ENCODE peak calls at places on chromosomes 1 and 21, in five cellular contexts. L is lower lobe of right lung, R is pancreas, B is tibial nerve, P is kidney. Y is an unnamed sample.

GRCh38 chr1:31348449-31348848 is 24.4 kb downstream of the FABP3 start:
- DNase-seq in R (no peak), P (no peak), B (no peak), L (no peak), Y (no peak)

GRCh38 chr1:84402060-84402459 is 3.8 kb downstream of the DNASE2B start:
- DNase-seq in B (no peak), L (no peak), P (no peak), R (no peak), Y (no peak)

GRCh38 chr21:36883532-36884486 is 82.7 kb downstream of the HLCS start:
- DNase-seq in R (no peak), L (no peak), P (no peak), B (no peak), Y (no peak)

GRCh38 chr1:56249244-56249643 is 330.1 kb downstream of the PLPP3 start:
- DNase-seq in R (no peak), B (no peak), L (peak), P (no peak), Y (no peak)

GRCh38 chr1:226602186-226603029 is 53.8 kb downstream of the STUM start:
- DNase-seq in B (peak), L (no peak), R (no peak), P (peak), Y (peak)

GRCh38 chr1:198671136-198671535 is 32.3 kb downstream of the PTPRC start:
- DNase-seq in B (no peak), R (no peak), L (no peak), P (no peak), Y (no peak)

GRCh38 chr1:182102042-182102416 is 40.5 kb upstream of the ZNF648 start:
- DNase-seq in R (no peak), L (no peak), P (no peak), B (no peak), Y (no peak)

GRCh38 chr21:16195896-16196443 is 466.2 kb downstream of the USP25 start:
- DNase-seq in B (no peak), P (no peak), L (no peak), R (no peak), Y (no peak)

GRCh38 chr1:154295408-154296235 is 23.2 kb downstream of the HAX1 start:
- DNase-seq in L (no peak), B (no peak), P (no peak), R (no peak), Y (no peak)

GRCh38 chr1:10033359-10033845 is 644 bp downstream of the UBE4B start:
- DNase-seq in R (no peak), P (no peak), B (no peak), L (no peak), Y (no peak)

GRCh38 chr1:153540394-153541361 is at the start of gene S100A5:
- DNase-seq in P (no peak), B (no peak), R (no peak), L (no peak), Y (no peak)

GRCh38 chr1:144101397-144102050 is 129.7 kb upstream of the FAM72C start:
- DNase-seq in P (peak), B (peak), R (peak), L (peak), Y (no peak)

GRCh38 chr1:238649200-238649599 is 737.2 kb upstream of the CHRM3 start:
- DNase-seq in B (no peak), R (no peak), L (no peak), P (no peak), Y (no peak)

GRCh38 chr1:46613661-46614603 is 2.7 kb downstream of the MOB3C start:
- DNase-seq in P (peak), L (peak), B (peak), R (peak), Y (no peak)

GRCh38 chr1:89615676-89616598 is 17.0 kb upstream of the LRRC8C start:
- DNase-seq in P (no peak), B (no peak), L (no peak), R (no peak), Y (no peak)

GRCh38 chr1:204362984-204363334 is 3.2 kb upstream of the PLEKHA6 start:
- DNase-seq in P (no peak), B (no peak), R (no peak), L (no peak), Y (no peak)

GRCh38 chr1:24236170-24237045 is 49.3 kb upstream of the IFNLR1 start:
- DNase-seq in L (no peak), B (no peak), P (no peak), R (no peak), Y (peak)

GRCh38 chr1:36351222-36351977 is 28.0 kb upstream of the EVA1B start:
- DNase-seq in B (no peak), L (no peak), P (no peak), R (no peak), Y (no peak)

GRCh38 chr21:15433091-15433490 is 296.7 kb upstream of the USP25 start:
- DNase-seq in P (no peak), B (no peak), R (no peak), L (no peak), Y (no peak)

GRCh38 chr1:205395616-205396015 is 26.2 kb downstream of the LEMD1 start:
- DNase-seq in L (no peak), P (no peak), B (no peak), R (no peak), Y (no peak)

GRCh38 chr1:6205849-6206845 is at the start of gene RNF207:
- DNase-seq in L (peak), B (no peak), R (peak), P (peak), Y (no peak)

GRCh38 chr1:37822942-37823865 is 15.2 kb upstream of the YRDC start:
- DNase-seq in B (no peak), L (no peak), R (no peak), P (no peak), Y (no peak)

GRCh38 chr1:228487336-228488106 is at the start of gene RNF187:
- DNase-seq in P (peak), L (peak), R (peak), B (peak), Y (no peak)

GRCh38 chr1:235416662-235417049 is 49.4 kb downstream of the TBCE start:
- DNase-seq in L (no peak), P (no peak), B (no peak), R (no peak), Y (no peak)

GRCh38 chr1:113543110-113543509 is 152.8 kb downstream of the MAGI3 start:
- DNase-seq in B (no peak), L (no peak), R (no peak), P (no peak), Y (no peak)

DNA sequence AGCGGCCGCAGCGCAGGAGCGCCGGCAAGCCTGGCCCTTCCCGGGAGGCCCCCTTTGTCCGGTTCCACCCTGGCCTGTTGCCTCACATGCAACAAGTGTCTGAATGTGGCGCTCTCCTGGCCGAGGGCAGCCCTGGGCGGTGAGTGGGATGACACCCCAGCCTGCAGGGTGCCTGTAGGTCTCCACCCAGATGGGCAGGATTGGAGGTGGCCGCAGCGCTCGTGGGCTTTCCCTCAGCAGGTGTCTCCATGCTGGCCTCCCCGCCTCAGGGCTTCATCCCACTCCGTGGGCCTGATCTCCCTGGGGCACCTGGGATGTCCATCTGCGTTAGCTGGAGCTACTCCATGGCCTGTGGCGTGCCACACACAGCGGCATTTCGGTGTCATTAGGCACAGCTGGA is 1.5 kb downstream of the MIB2 start:
- DNase-seq in L (no peak), B (no peak), P (peak), R (no peak), Y (no peak)
- H3K4me3 ChIP-seq in L (peak), B (peak), P (peak), R (peak), Y (peak)

GRCh38 chr1:26788515-26788785 is 700 bp downstream of the PIGV start:
- DNase-seq in L (peak), B (no peak), R (no peak), P (no peak), Y (no peak)

GRCh38 chr1:26786437-26787380 is 1.0 kb upstream of the PIGV start:
- DNase-seq in B (peak), P (peak), R (peak), L (peak), Y (peak)

GRCh38 chr1:26788836-26789611 is 1.3 kb downstream of the PIGV start:
- DNase-seq in P (peak), L (peak), R (peak), B (peak), Y (no peak)

GRCh38 chr1:26787381-26787705 is 407 bp upstream of the PIGV start:
- DNase-seq in R (no peak), P (no peak), B (no peak), L (no peak), Y (no peak)

GRCh38 chr1:26787706-26788514 is at the start of gene PIGV:
- DNase-seq in L (peak), P (peak), B (peak), R (peak), Y (no peak)
- TF ChIP-seq CTCF in L (peak), P (peak), B (no peak), R (no peak), Y (no peak)

GRCh38 chr21:45471229-45472052 is 66.5 kb downstream of the COL18A1 start:
- DNase-seq in B (peak), R (no peak), P (peak), L (no peak), Y (peak)
- H3K4me3 ChIP-seq in B (peak), R (no peak), P (no peak), L (no peak), Y (peak)

DNA sequence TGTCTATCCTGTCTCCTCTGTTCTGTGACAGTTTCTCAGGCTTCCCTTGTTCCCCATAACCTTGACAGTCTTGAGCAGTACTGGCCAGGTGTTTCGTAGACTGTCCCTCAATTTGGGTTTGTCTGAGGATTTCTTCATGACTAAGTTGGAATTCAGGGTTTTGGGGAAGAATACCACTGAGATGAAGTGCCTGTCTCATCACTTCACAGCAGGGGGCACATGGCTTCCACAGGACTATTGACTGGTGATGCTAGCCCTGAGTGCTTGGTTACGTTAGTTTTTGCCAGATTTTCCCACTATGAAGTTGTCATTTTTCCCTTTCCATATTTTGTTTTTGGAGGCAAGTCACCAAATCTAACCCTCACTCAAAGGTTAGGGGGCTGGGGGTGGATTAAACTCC is 45.7 kb downstream of the CDCP2 start:
- DNase-seq in B (no peak), R (no peak), L (no peak), P (no peak), Y (no peak)
- TF ChIP-seq CTCF in B (no peak), R (no peak), L (no peak), P (no peak), Y (peak)

GRCh38 chr1:167643471-167643870 is 13.4 kb downstream of the RCSD1 start:
- DNase-seq in L (no peak), R (no peak), P (no peak), B (no peak), Y (no peak)

GRCh38 chr1:167640051-167640450 is 10.0 kb downstream of the RCSD1 start:
- DNase-seq in L (no peak), P (no peak), B (no peak), R (no peak), Y (no peak)

GRCh38 chr1:167644551-167644950 is 14.5 kb downstream of the RCSD1 start:
- DNase-seq in L (no peak), R (no peak), B (no peak), P (no peak), Y (no peak)

GRCh38 chr1:167641786-167642500 is 11.9 kb downstream of the RCSD1 start:
- DNase-seq in P (no peak), R (no peak), B (no peak), L (no peak), Y (no peak)

DNA sequence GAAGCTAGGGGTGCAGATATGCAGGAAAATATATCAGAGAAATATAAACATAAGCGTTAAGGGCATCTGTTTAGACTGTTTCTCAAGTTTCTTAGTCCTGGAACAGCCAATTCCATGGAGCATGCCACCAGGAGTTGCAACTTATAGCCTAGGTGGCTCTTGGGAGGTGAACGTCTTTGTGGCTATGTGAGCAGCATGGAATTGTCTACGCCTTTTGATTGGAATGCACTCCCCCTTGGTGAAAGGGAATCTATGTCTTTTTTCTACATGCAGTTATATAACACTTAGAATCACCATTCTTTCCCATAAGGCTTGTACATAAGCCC is 12.4 kb downstream of the RCSD1 start:
- DNase-seq in B (no peak), P (no peak), R (no peak), L (no peak), Y (no peak)
- H3K4me3 ChIP-seq in B (no peak), P (no peak), R (no peak), L (no peak), Y (no peak)

GRCh38 chr21:26961704-26962103 is 5.2 kb downstream of the ADAMTS5 start:
- DNase-seq in R (no peak), P (no peak), L (no peak), B (no peak), Y (no peak)
- TF ChIP-seq CTCF in R (peak), P (no peak), L (peak), B (no peak), Y (no peak)

GRCh38 chr1:8409107-8409506 is 91.2 kb downstream of the SLC45A1 start:
- DNase-seq in L (no peak), B (no peak), P (no peak), R (no peak), Y (no peak)

GRCh38 chr1:8408151-8408839 is 90.4 kb downstream of the SLC45A1 start:
- DNase-seq in P (peak), B (no peak), L (no peak), R (peak), Y (peak)

GRCh38 chr1:8407652-8408051 is 89.7 kb downstream of the SLC45A1 start:
- DNase-seq in L (no peak), B (no peak), P (no peak), R (no peak), Y (no peak)

GRCh38 chr1:8410791-8411190 is 92.9 kb downstream of the SLC45A1 start:
- DNase-seq in L (no peak), B (no peak), P (no peak), R (no peak), Y (no peak)

DNA sequence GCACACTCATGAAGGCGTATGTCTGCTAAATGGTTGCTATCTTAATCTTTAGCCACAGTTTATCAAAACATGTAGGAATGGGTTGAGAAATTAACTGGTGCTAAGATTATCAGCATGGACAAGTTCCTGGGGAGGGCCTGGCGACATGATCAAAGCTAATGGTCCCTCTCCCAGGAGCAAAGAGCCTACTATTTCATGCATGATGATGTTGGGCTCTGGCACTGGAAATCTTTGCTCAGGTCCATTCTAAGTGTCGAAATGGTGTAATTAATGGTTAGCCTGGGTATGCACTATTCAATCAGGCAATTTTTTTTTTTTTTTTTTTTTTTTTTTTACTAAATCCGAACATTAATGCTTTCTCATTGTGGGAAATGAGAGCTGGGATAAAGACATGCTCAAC is 91.8 kb downstream of the SLC45A1 start:
- DNase-seq in B (no peak), R (no peak), P (no peak), L (no peak), Y (no peak)
- H3K4me3 ChIP-seq in B (peak), R (no peak), P (peak), L (no peak), Y (no peak)

Y was measured in AG09309.